ENCODE peak calls at places on chromosomes 16 and 17, in six cellular contexts. One of them, this sample, is unnamed.

GRCh38 chr16:10128397-10129258 is 53.6 kb downstream of the GRIN2A start:
- DNase-seq in aorta: no peak
- DNase-seq in BE2C: no peak
- DNase-seq in stomach: no peak
- DNase-seq in WTC11: no peak
- DNase-seq in T-helper 1 cell: no peak
- DNase-seq in this sample: no peak

GRCh38 chr17:73336613-73337400 is 25.0 kb upstream of the CDC42EP4 start:
- DNase-seq in aorta: no peak
- DNase-seq in BE2C: no peak
- DNase-seq in stomach: no peak
- DNase-seq in WTC11: no peak
- DNase-seq in T-helper 1 cell: no peak
- DNase-seq in this sample: no peak

GRCh38 chr17:74012465-74012864 is 191.0 kb upstream of the RPL38 start:
- DNase-seq in aorta: no peak
- DNase-seq in BE2C: peak
- DNase-seq in stomach: no peak
- DNase-seq in WTC11: no peak
- DNase-seq in T-helper 1 cell: peak
- DNase-seq in this sample: no peak

GRCh38 chr16:22924492-22924891 is 110.5 kb downstream of the HS3ST2 start:
- DNase-seq in aorta: no peak
- DNase-seq in BE2C: no peak
- DNase-seq in stomach: no peak
- DNase-seq in WTC11: no peak
- DNase-seq in T-helper 1 cell: no peak
- DNase-seq in this sample: no peak

GRCh38 chr17:17495448-17496188 is 577 bp downstream of the RASD1 start:
- DNase-seq in aorta: no peak
- DNase-seq in BE2C: no peak
- DNase-seq in stomach: no peak
- DNase-seq in WTC11: peak
- DNase-seq in T-helper 1 cell: no peak
- DNase-seq in this sample: peak

GRCh38 chr17:1754430-1755112 is 7.3 kb upstream of the SERPINF1 start:
- DNase-seq in aorta: no peak
- DNase-seq in BE2C: no peak
- DNase-seq in stomach: no peak
- DNase-seq in WTC11: no peak
- DNase-seq in T-helper 1 cell: no peak
- DNase-seq in this sample: no peak

GRCh38 chr17:50696365-50696879 is 11.3 kb downstream of the ANKRD40 start:
- DNase-seq in aorta: no peak
- DNase-seq in BE2C: no peak
- DNase-seq in stomach: no peak
- DNase-seq in WTC11: no peak
- DNase-seq in T-helper 1 cell: no peak
- DNase-seq in this sample: no peak

GRCh38 chr17:76432712-76433336 is 20.1 kb downstream of the UBE2O start:
- DNase-seq in aorta: no peak
- DNase-seq in BE2C: no peak
- DNase-seq in stomach: no peak
- DNase-seq in WTC11: no peak
- DNase-seq in T-helper 1 cell: no peak
- DNase-seq in this sample: no peak

GRCh38 chr17:56817066-56817465 is 16.7 kb downstream of the C17orf67 start:
- DNase-seq in aorta: no peak
- DNase-seq in BE2C: no peak
- DNase-seq in stomach: no peak
- DNase-seq in WTC11: no peak
- DNase-seq in T-helper 1 cell: no peak
- DNase-seq in this sample: no peak

GRCh38 chr16:72986011-72986410 is 61.9 kb downstream of the ZFHX3 start:
- DNase-seq in aorta: no peak
- DNase-seq in BE2C: no peak
- DNase-seq in stomach: no peak
- DNase-seq in WTC11: no peak
- DNase-seq in T-helper 1 cell: no peak
- DNase-seq in this sample: no peak

GRCh38 chr16:31128711-31129567 is 6.6 kb downstream of the PRSS8 start:
- DNase-seq in aorta: peak
- DNase-seq in BE2C: no peak
- DNase-seq in stomach: peak
- DNase-seq in WTC11: no peak
- DNase-seq in T-helper 1 cell: no peak
- DNase-seq in this sample: no peak

GRCh38 chr17:80789356-80789902 is 202.2 kb upstream of the CHMP6 start:
- DNase-seq in aorta: peak
- DNase-seq in BE2C: peak
- DNase-seq in stomach: no peak
- DNase-seq in WTC11: no peak
- DNase-seq in T-helper 1 cell: no peak
- DNase-seq in this sample: peak

GRCh38 chr17:20059728-20060188 is 50.6 kb downstream of the SPECC1 start:
- DNase-seq in aorta: no peak
- DNase-seq in BE2C: no peak
- DNase-seq in stomach: no peak
- DNase-seq in WTC11: no peak
- DNase-seq in T-helper 1 cell: no peak
- DNase-seq in this sample: peak

GRCh38 chr17:45228985-45229517 is 7.4 kb downstream of the FMNL1 start:
- DNase-seq in aorta: peak
- DNase-seq in BE2C: no peak
- DNase-seq in stomach: peak
- DNase-seq in WTC11: peak
- DNase-seq in T-helper 1 cell: peak
- DNase-seq in this sample: peak

GRCh38 chr17:28959471-28959871 is 8.2 kb upstream of the PHF12 start:
- DNase-seq in aorta: peak
- DNase-seq in BE2C: no peak
- DNase-seq in stomach: no peak
- DNase-seq in WTC11: no peak
- DNase-seq in T-helper 1 cell: no peak
- DNase-seq in this sample: no peak

GRCh38 chr16:81997738-81998137 is 13.5 kb downstream of the SDR42E1 start:
- DNase-seq in aorta: no peak
- DNase-seq in BE2C: no peak
- DNase-seq in stomach: no peak
- DNase-seq in WTC11: no peak
- DNase-seq in T-helper 1 cell: no peak
- DNase-seq in this sample: peak